ENCODE peak calls at places on chromosomes 12 and 14, in six cellular contexts. U, M, P, O, X and W are unnamed samples.

GRCh38 chr12:47811581-47812484 is 7.9 kb downstream of the HDAC7 start:
- DNase-seq in U (no peak), M (peak), P (peak), O (no peak), X (no peak), W (no peak)

GRCh38 chr14:90491221-90491867 is 94.5 kb downstream of the CALM1 start:
- DNase-seq in U (no peak), M (peak), P (peak), O (no peak), X (peak), W (no peak)

GRCh38 chr12:69929531-69929930 is 104.5 kb downstream of the MYRFL start:
- DNase-seq in U (no peak), M (peak), P (no peak), O (no peak), X (no peak), W (no peak)

GRCh38 chr12:65818454-65819382 is 5.6 kb upstream of the HMGA2 start:
- DNase-seq in U (no peak), M (no peak), P (no peak), O (no peak), X (no peak), W (no peak)

GRCh38 chr12:108167974-108168373 is 38.9 kb downstream of the WSCD2 start:
- DNase-seq in U (no peak), M (no peak), P (no peak), O (no peak), X (no peak), W (no peak)

GRCh38 chr12:92365836-92366235 is 220.2 kb upstream of the BTG1 start:
- DNase-seq in U (no peak), M (no peak), P (no peak), O (no peak), X (no peak), W (no peak)

GRCh38 chr12:116876151-116876869 is 4.9 kb downstream of the HRK start:
- DNase-seq in U (no peak), M (no peak), P (no peak), O (no peak), X (no peak), W (no peak)

GRCh38 chr14:54976316-54976715 is 50.6 kb downstream of the WDHD1 start:
- DNase-seq in U (no peak), M (peak), P (no peak), O (no peak), X (no peak), W (no peak)

GRCh38 chr14:52992236-52992635 is 41.4 kb upstream of the FERMT2 start:
- DNase-seq in U (no peak), M (no peak), P (no peak), O (no peak), X (no peak), W (no peak)

GRCh38 chr12:52082668-52082987 is 3.1 kb downstream of the SMIM41 start:
- DNase-seq in U (no peak), M (no peak), P (no peak), O (no peak), X (no peak), W (no peak)

GRCh38 chr12:109817627-109818231 is 15.5 kb downstream of the TRPV4 start:
- DNase-seq in U (peak), M (no peak), P (no peak), O (peak), X (no peak), W (no peak)

DNA sequence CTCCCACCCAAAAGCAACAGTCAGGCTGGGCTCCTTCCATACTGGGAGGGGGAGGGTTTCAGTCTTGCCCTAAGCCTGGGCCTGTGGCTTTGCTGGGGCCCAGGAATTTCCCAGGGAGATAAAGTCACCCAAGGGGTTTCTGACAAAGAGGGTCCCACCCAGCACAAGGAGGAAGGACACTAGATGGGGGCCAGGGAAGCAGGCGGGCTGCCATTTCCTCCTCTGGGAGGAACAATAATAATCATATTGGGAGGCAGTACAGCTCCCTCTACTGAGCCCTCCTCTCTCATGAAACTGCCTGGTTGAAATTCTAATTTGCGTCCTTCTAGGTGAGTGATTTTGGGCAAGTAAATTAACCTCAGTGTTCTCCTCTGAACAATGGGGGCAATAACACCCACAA is 7.9 kb downstream of the SLC8B1 start:
- DNase-seq in U (no peak), M (no peak), P (no peak), O (no peak), X (no peak), W (no peak)
- TF ChIP-seq CTCF in U (no peak), M (no peak), P (no peak), O (no peak), X (no peak), W (no peak)

GRCh38 chr12:62603811-62604098 is 137.1 kb downstream of the MON2 start:
- DNase-seq in U (no peak), M (no peak), P (no peak), O (no peak), X (no peak), W (no peak)

GRCh38 chr12:62603061-62603810 is 136.6 kb downstream of the MON2 start:
- DNase-seq in U (peak), M (peak), P (peak), O (peak), X (peak), W (peak)

GRCh38 chr12:62604856-62605255 is 138.2 kb downstream of the MON2 start:
- DNase-seq in U (no peak), M (peak), P (no peak), O (peak), X (no peak), W (no peak)

GRCh38 chr12:62605972-62606371 is 139.3 kb downstream of the MON2 start:
- DNase-seq in U (no peak), M (no peak), P (no peak), O (no peak), X (no peak), W (no peak)

DNA sequence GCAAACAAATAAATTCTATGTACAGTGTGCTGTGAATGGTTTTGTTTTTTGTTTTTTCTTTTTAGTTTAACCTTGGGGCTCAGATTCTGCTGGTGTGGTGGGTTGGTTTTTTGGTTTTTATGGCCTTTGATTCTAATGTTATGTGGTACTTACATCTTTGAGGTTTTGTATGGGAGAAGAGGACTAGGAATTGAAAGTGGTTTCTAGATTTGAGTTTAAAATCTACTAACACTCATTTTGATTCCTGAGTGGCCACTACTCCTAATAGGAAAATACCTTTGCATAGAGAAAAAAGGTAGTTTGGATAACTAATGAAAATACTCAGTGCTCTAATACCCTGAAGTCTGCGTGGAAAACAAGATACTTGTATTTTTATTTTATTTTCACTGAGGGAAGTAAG is 137.7 kb downstream of the MON2 start:
- DNase-seq in U (no peak), M (no peak), P (no peak), O (no peak), X (no peak), W (no peak)
- H3K4me3 ChIP-seq in U (peak), M (peak), P (peak), O (peak), X (peak), W (no peak)

GRCh38 chr12:12799163-12799920 is 13.8 kb upstream of the DDX47 start:
- DNase-seq in U (no peak), M (no peak), P (no peak), O (no peak), X (no peak), W (no peak)
- TF ChIP-seq CTCF in U (no peak), M (no peak), P (no peak), O (no peak), X (no peak), W (no peak)

GRCh38 chr14:75127903-75128595 is 1.2 kb upstream of the NEK9 start:
- DNase-seq in U (peak), M (no peak), P (no peak), O (no peak), X (no peak), W (no peak)
- H3K4me3 ChIP-seq in U (peak), M (peak), P (peak), O (peak), X (peak), W (peak)

GRCh38 chr12:120905856-120906384 is 1.8 kb upstream of the SPPL3 start:
- DNase-seq in U (no peak), M (no peak), P (no peak), O (no peak), X (no peak), W (no peak)

GRCh38 chr12:120903382-120903817 is 758 bp downstream of the SPPL3 start:
- DNase-seq in U (peak), M (peak), P (peak), O (peak), X (peak), W (no peak)

GRCh38 chr12:120901818-120902217 is 2.3 kb downstream of the SPPL3 start:
- DNase-seq in U (no peak), M (no peak), P (no peak), O (no peak), X (no peak), W (no peak)

GRCh38 chr12:120902846-120903381 is 1.2 kb downstream of the SPPL3 start:
- DNase-seq in U (no peak), M (no peak), P (no peak), O (no peak), X (no peak), W (no peak)

GRCh38 chr12:120903818-120904773 is at the start of gene SPPL3:
- DNase-seq in U (peak), M (peak), P (peak), O (peak), X (peak), W (peak)
- TF ChIP-seq CTCF in U (peak), M (no peak), P (no peak), O (peak), X (peak), W (peak)

GRCh38 chr14:30875788-30876053 is 1.4 kb downstream of the COCH start:
- DNase-seq in U (no peak), M (no peak), P (no peak), O (no peak), X (no peak), W (no peak)

GRCh38 chr14:30874120-30874998 is at the start of gene COCH:
- DNase-seq in U (peak), M (no peak), P (peak), O (peak), X (peak), W (no peak)

GRCh38 chr14:30874999-30875787 is 834 bp downstream of the COCH start:
- DNase-seq in U (no peak), M (no peak), P (no peak), O (no peak), X (no peak), W (no peak)

GRCh38 chr14:30872602-30873001 is 1.8 kb upstream of the COCH start:
- DNase-seq in U (no peak), M (no peak), P (no peak), O (no peak), X (no peak), W (no peak)

GRCh38 chr14:30873308-30874119 is 845 bp upstream of the COCH start:
- DNase-seq in U (no peak), M (no peak), P (no peak), O (no peak), X (no peak), W (no peak)
- H3K4me3 ChIP-seq in U (peak), M (no peak), P (no peak), O (peak), X (peak), W (no peak)